ENCODE peak calls at places on chromosomes 13 and 19, in four cellular contexts. V is PC-3, B is colonic mucosa, M is Peyer's patch. X is an unnamed sample.

GRCh38 chr13:38417727-38418126 is 68.1 kb downstream of the UFM1 start:
- DNase-seq in M (no peak), V (peak; percentile 73), B (no peak), X (no peak)

GRCh38 chr19:13207237-13208130 is 57.3 kb downstream of the IER2 start:
- DNase-seq in B (no peak), V (no peak), M (peak; percentile 38), X (no peak)

GRCh38 chr13:113291997-113292862 is 4.8 kb upstream of the LAMP1 start:
- DNase-seq in V (peak; percentile 29), M (no peak), B (peak; percentile 31), X (no peak)

GRCh38 chr13:110419391-110419791 is 112.3 kb downstream of the COL4A2 start:
- DNase-seq in M (no peak), B (no peak), V (no peak), X (no peak)

GRCh38 chr13:76882431-76882830 is 3.8 kb downstream of the KCTD12 start:
- DNase-seq in V (no peak), B (no peak), M (no peak), X (no peak)

GRCh38 chr13:106318941-106319411 is 216.5 kb downstream of the EFNB2 start:
- DNase-seq in M (no peak), V (peak; percentile 84), B (no peak), X (no peak)

GRCh38 chr13:37485766-37486165 is 112.8 kb downstream of the POSTN start:
- DNase-seq in B (no peak), M (no peak), V (no peak), X (no peak)

GRCh38 chr19:56112313-56112709 is 8.8 kb downstream of the ZNF787 start:
- DNase-seq in M (peak; percentile 50), B (no peak), V (no peak), X (no peak)

GRCh38 chr13:60759499-60759898 is 362.5 kb downstream of the TDRD3 start:
- DNase-seq in M (no peak), B (peak; percentile 18), V (peak; percentile 59), X (no peak)

GRCh38 chr19:29636553-29637325 is 28.5 kb upstream of the PLEKHF1 start:
- DNase-seq in B (no peak), V (no peak), M (no peak), X (no peak)

GRCh38 chr19:32890841-32891240 is 21.3 kb upstream of the SLC7A9 start:
- DNase-seq in B (no peak), V (no peak), M (no peak), X (no peak)

GRCh38 chr13:72120632-72121031 is 253.6 kb upstream of the DACH1 start:
- DNase-seq in M (no peak), V (no peak), B (no peak), X (no peak)

GRCh38 chr13:23842406-23842805 is 46.8 kb downstream of the MIPEP start:
- DNase-seq in V (no peak), B (no peak), M (no peak), X (no peak)

GRCh38 chr19:53290758-53291549 is 23.4 kb upstream of the VN1R4 start:
- DNase-seq in B (no peak), M (no peak), V (no peak), X (no peak)

GRCh38 chr19:2055871-2056809 is 5.1 kb upstream of the MKNK2 start:
- DNase-seq in B (peak; percentile 73), V (peak; percentile 62), M (peak; percentile 60), X (no peak)

GRCh38 chr13:26011996-26012688 is 39.7 kb downstream of the SHISA2 start:
- DNase-seq in B (no peak), V (no peak), M (peak; percentile 29), X (no peak)

GRCh38 chr19:39351537-39352037 is 9.4 kb downstream of the SAMD4B start:
- DNase-seq in M (no peak), V (no peak), B (no peak), X (no peak)

GRCh38 chr13:92838786-92839185 is 387.8 kb upstream of the GPC6 start:
- DNase-seq in B (no peak), V (peak; percentile 74), M (no peak), X (no peak)

GRCh38 chr13:100209857-100210580 is 121.1 kb downstream of the PCCA start:
- DNase-seq in B (no peak), M (no peak), V (peak; percentile 67), X (no peak)

GRCh38 chr19:45781282-45782161 is 768 bp downstream of the DMPK start:
- DNase-seq in M (no peak), B (no peak), V (peak; percentile 71), X (no peak)

GRCh38 chr13:111049791-111050538 is 65.1 kb upstream of the ARHGEF7 start:
- DNase-seq in B (peak; percentile 34), M (no peak), V (peak; percentile 35), X (no peak)

GRCh38 chr19:38417544-38418506 is 8.2 kb downstream of the RASGRP4 start:
- DNase-seq in B (peak; percentile 70), V (peak; percentile 62), M (peak; percentile 75), X (no peak)

GRCh38 chr19:6047256-6047655 is 63.0 kb downstream of the RFX2 start:
- DNase-seq in V (no peak), M (no peak), B (no peak), X (no peak)

GRCh38 chr13:60398438-60398891 is 1.4 kb downstream of the TDRD3 start:
- DNase-seq in M (no peak), B (no peak), V (no peak), X (no peak)

GRCh38 chr19:48186541-48186991 is 16.1 kb downstream of the ZSWIM9 start:
- DNase-seq in M (no peak), V (no peak), B (no peak), X (no peak)

GRCh38 chr19:33344210-33344609 is 29.3 kb upstream of the CEBPG start:
- DNase-seq in V (no peak), M (no peak), B (no peak), X (no peak)

GRCh38 chr19:33212024-33212772 is 13.5 kb downstream of the SLC7A10 start:
- DNase-seq in B (no peak), V (no peak), M (no peak), X (no peak)

GRCh38 chr19:51552996-51553725 is 17.9 kb upstream of the ZNF175 start:
- DNase-seq in M (no peak), B (peak; percentile 63), V (peak; percentile 84), X (peak; percentile 58)

GRCh38 chr19:5166262-5166661 is 174.3 kb downstream of the PTPRS start:
- DNase-seq in B (no peak), M (no peak), V (peak; percentile 99), X (no peak)

GRCh38 chr19:2360876-2361232 is 789 bp downstream of the TMPRSS9 start:
- DNase-seq in B (no peak), M (no peak), V (no peak), X (no peak)

GRCh38 chr19:49896863-49897621 is at the start of gene IL4I1:
- DNase-seq in V (no peak), M (peak; percentile 67), B (no peak), X (no peak)

GRCh38 chr13:107843281-107843680 is 372.1 kb downstream of the LIG4 start:
- DNase-seq in M (no peak), V (no peak), B (no peak), X (no peak)

GRCh38 chr19:38032951-38033350 is 125.9 kb downstream of the SIPA1L3 start:
- DNase-seq in V (no peak), B (no peak), M (no peak), X (no peak)

GRCh38 chr19:37980419-37980975 is 73.5 kb downstream of the SIPA1L3 start:
- DNase-seq in V (no peak), B (no peak), M (no peak), X (no peak)

GRCh38 chr19:45952691-45953505 is 20.8 kb downstream of the NOVA2 start:
- DNase-seq in V (peak; percentile 42), M (no peak), B (peak; percentile 39), X (no peak)

GRCh38 chr13:32300920-32301319 is 14.2 kb downstream of the ZAR1L start:
- DNase-seq in M (no peak), B (no peak), V (no peak), X (no peak)

GRCh38 chr13:32298695-32299094 is 16.5 kb downstream of the ZAR1L start:
- DNase-seq in M (no peak), B (no peak), V (no peak), X (no peak)

GRCh38 chr13:32300406-32300805 is 14.8 kb downstream of the ZAR1L start:
- DNase-seq in V (no peak), B (no peak), M (no peak), X (no peak)

GRCh38 chr13:32299893-32300292 is 15.3 kb downstream of the ZAR1L start:
- DNase-seq in M (no peak), B (no peak), V (no peak), X (no peak)

DNA sequence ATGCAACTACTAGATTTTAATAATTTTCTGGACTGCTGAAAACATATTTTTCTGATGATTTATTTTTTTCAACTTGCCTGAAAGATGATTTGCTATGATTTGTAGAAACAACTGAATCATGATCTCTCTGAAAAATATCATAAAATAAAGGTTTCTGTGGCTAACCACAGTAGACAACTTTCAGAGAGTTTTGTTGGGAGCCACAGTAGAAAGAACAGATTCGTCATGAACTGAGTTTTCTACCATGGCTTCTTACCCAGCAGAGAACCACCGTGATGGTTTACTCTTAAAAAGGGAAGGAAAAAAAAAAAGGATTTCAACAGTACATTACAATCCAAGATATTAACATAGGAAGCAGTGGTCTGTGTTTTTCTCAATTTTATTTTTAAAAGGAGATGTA is 18.0 kb downstream of the ZAR1L start:
- DNase-seq in M (no peak), V (no peak), B (no peak), X (no peak)
- TF ChIP-seq CTCF in M (no peak), V (no peak), B (no peak), X (no peak)

GRCh38 chr19:15253513-15253912 is 21.3 kb upstream of the EPHX3 start:
- DNase-seq in M (no peak), V (no peak), B (no peak), X (no peak)

GRCh38 chr19:15253076-15253475 is 20.8 kb upstream of the EPHX3 start:
- DNase-seq in B (no peak), M (no peak), V (no peak), X (no peak)

GRCh38 chr19:15251010-15251748 is 18.9 kb upstream of the EPHX3 start:
- DNase-seq in V (no peak), M (no peak), B (no peak), X (no peak)

GRCh38 chr19:15251749-15252397 is 19.6 kb upstream of the EPHX3 start:
- DNase-seq in M (peak; percentile 28), V (peak; percentile 55), B (peak; percentile 56), X (peak; percentile 31)

DNA sequence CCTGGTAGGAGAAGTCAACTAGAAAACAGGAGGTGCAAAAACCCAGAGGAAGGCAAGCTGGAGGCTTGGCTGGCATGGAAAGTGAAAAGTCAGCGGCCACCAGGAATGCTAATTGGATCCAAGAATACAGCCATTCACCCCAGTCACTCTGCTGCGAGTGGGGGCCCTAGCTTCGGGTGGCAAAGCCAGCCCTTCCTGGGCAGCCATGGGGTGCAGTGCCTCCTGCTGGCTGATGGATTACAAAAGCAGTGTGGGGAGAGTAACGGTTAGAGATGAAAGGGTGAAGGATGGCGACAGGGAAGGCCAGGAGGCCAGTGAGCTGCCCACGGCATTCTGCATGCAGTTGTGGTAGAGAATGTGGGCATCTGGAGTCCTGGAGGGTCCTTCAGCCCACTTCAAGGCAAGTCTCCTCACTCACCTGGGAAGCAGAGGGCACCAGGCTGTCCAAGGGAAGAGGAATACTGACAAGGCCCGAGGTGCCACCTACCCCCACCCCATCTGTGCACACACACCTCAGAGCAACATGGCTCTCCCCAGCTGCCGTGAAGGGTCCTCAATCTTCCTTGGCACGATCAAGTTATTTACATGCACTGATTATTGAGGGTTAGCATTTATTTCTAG is 20.3 kb upstream of the EPHX3 start:
- DNase-seq in M (no peak), V (no peak), B (no peak), X (no peak)
- TF ChIP-seq CTCF in M (peak; percentile 23), V (peak; percentile 74), B (peak; percentile 12), X (no peak)

GRCh38 chr13:31236211-31236786 is 36.5 kb downstream of the B3GLCT start:
- DNase-seq in M (no peak), B (no peak), V (peak; percentile 51), X (no peak)
- TF ChIP-seq CTCF in M (peak; percentile 66), B (peak; percentile 53), V (peak; percentile 89), X (no peak)

GRCh38 chr19:41452584-41453275 is 9.8 kb downstream of the ERICH4 start:
- DNase-seq in M (no peak), B (no peak), V (no peak), X (no peak)
- TF ChIP-seq CTCF in M (no peak), B (no peak), V (no peak), X (no peak)